ENCODE peak calls at places on chromosomes 11 and 22, in seven cellular contexts. Y is HuH-7.5, P is kidney, W is NCI-H1092, D is fibroblast of lung, V is NCI-H1105, N is stomach. Z is an unnamed sample.

GRCh38 chr22:50503475-50504145 is 3.9 kb downstream of the LMF2 start:
- DNase-seq in Y (no peak), P (peak; percentile 73), W (no peak), D (no peak), V (no peak), N (no peak), Z (no peak)

GRCh38 chr22:24807284-24807950 is 1.4 kb downstream of the SGSM1 start:
- DNase-seq in Y (no peak), P (no peak), W (no peak), D (peak; percentile 21), V (no peak), N (no peak), Z (no peak)

GRCh38 chr22:44892243-44892642 is 117.6 kb downstream of the PHF21B start:
- DNase-seq in Y (no peak), P (peak; percentile 33), W (no peak), D (no peak), V (no peak), N (no peak), Z (no peak)

GRCh38 chr11:122207505-122207904 is 91.5 kb upstream of the BLID start:
- DNase-seq in Y (no peak), P (no peak), W (peak; percentile 21), D (peak; percentile 93), V (peak; percentile 75), N (no peak), Z (no peak)

GRCh38 chr11:61123775-61124571 is 21.7 kb downstream of the CD5 start:
- DNase-seq in Y (no peak), P (no peak), W (no peak), D (no peak), V (no peak), N (no peak), Z (no peak)

GRCh38 chr22:44391481-44392445 is 79.0 kb upstream of the SHISAL1 start:
- DNase-seq in Y (no peak), P (peak; percentile 54), W (no peak), D (no peak), V (peak; percentile 27), N (no peak), Z (no peak)

GRCh38 chr11:74980627-74981026 is 8.1 kb upstream of the NEU3 start:
- DNase-seq in Y (no peak), P (no peak), W (no peak), D (no peak), V (no peak), N (no peak), Z (no peak)

GRCh38 chr11:134229131-134229790 is 4.8 kb downstream of the VPS26B start:
- DNase-seq in Y (no peak), P (no peak), W (no peak), D (no peak), V (no peak), N (no peak), Z (no peak)

GRCh38 chr22:23696326-23696851 is 5.6 kb downstream of the RGL4 start:
- DNase-seq in Y (no peak), P (no peak), W (no peak), D (no peak), V (no peak), N (peak; percentile 51), Z (no peak)

GRCh38 chr11:68043349-68044144 is 4.7 kb downstream of the TCIRG1 start:
- DNase-seq in Y (no peak), P (peak; percentile 80), W (peak; percentile 31), D (peak; percentile 70), V (no peak), N (no peak), Z (peak; percentile 73)

GRCh38 chr11:11844272-11844671 is 2.5 kb downstream of the USP47 start:
- DNase-seq in Y (no peak), P (no peak), W (no peak), D (no peak), V (no peak), N (no peak), Z (no peak)

GRCh38 chr11:65384301-65384889 is 1.9 kb upstream of the SLC25A45 start:
- DNase-seq in Y (no peak), P (no peak), W (no peak), D (peak; percentile 73), V (no peak), N (no peak), Z (no peak)